ENCODE peak calls at places on chromosomes 11 and 22, in nine cellular contexts. Q is mucosa of gallbladder; G is COR-L47; H is NCI-H2107; X is fibroblast of pulmonary artery; R is skeletal muscle cell; F is stimulated activated CD4-positive, alpha-beta T cell treated with anti-CD3 and anti-CD28 coated beads, Interleukin-15, amount 100 ng/mL, for 1 hour; M is NCI-H1436; P is T1000. C is an unnamed sample.

GRCh38 chr11:112085822-112086421 is 634 bp downstream of the TIMM8B start:
- DNase-seq in Q (no peak), G (peak; percentile 10), H (no peak), X (peak; percentile 31), R (no peak), F (no peak), M (no peak), P (no peak), C (no peak)

GRCh38 chr11:125494033-125494364 is 2.1 kb downstream of the FEZ1 start:
- DNase-seq in Q (no peak), G (no peak), H (no peak), X (no peak), R (no peak), F (no peak), M (no peak), P (no peak), C (no peak)

GRCh38 chr22:23218867-23219251 is 38.5 kb downstream of the BCR start:
- DNase-seq in Q (peak; percentile 36), G (no peak), H (no peak), X (peak; percentile 40), R (no peak), F (no peak), M (no peak), P (no peak), C (peak; percentile 78)

GRCh38 chr11:11251394-11251970 is 101.6 kb downstream of the CSNK2A3 start:
- DNase-seq in Q (no peak), G (no peak), H (no peak), X (no peak), R (no peak), F (no peak), M (no peak), P (no peak), C (no peak)

GRCh38 chr11:12016246-12016645 is 7.8 kb upstream of the DKK3 start:
- DNase-seq in Q (no peak), G (no peak), H (no peak), X (no peak), R (no peak), F (no peak), M (no peak), P (no peak), C (no peak)

GRCh38 chr11:5289696-5290095 is 12.1 kb downstream of the OR51B4 start:
- DNase-seq in Q (no peak), G (no peak), H (no peak), X (peak; percentile 4), R (no peak), F (no peak), M (no peak), P (no peak), C (no peak)

GRCh38 chr11:18332891-18333290 is 10.5 kb downstream of the GTF2H1 start:
- DNase-seq in Q (no peak), G (no peak), H (no peak), X (no peak), R (no peak), F (no peak), M (no peak), P (no peak), C (no peak)

GRCh38 chr22:46833228-46833627 is 70.8 kb downstream of the TBC1D22A start:
- DNase-seq in Q (no peak), G (peak; percentile 65), H (no peak), X (peak; percentile 51), R (no peak), F (no peak), M (no peak), P (no peak), C (no peak)

GRCh38 chr22:23598805-23599518 is 18.9 kb upstream of the IGLL1 start:
- DNase-seq in Q (no peak), G (no peak), H (no peak), X (no peak), R (no peak), F (no peak), M (no peak), P (no peak), C (no peak)

GRCh38 chr22:50302041-50302541 is 5.4 kb downstream of the PLXNB2 start:
- DNase-seq in Q (no peak), G (no peak), H (no peak), X (peak; percentile 29), R (no peak), F (no peak), M (no peak), P (no peak), C (no peak)

GRCh38 chr22:22098457-22099193 is 116.0 kb upstream of the TOP3B start:
- DNase-seq in Q (no peak), G (no peak), H (no peak), X (no peak), R (no peak), F (no peak), M (no peak), P (no peak), C (no peak)

GRCh38 chr22:32951807-32952153 is 106.4 kb downstream of the SYN3 start:
- DNase-seq in Q (no peak), G (no peak), H (no peak), X (peak; percentile 22), R (no peak), F (no peak), M (no peak), P (no peak), C (no peak)

GRCh38 chr11:71452354-71453020 is 516 bp upstream of the NADSYN1 start:
- DNase-seq in Q (peak; percentile 63), G (peak; percentile 27), H (no peak), X (peak; percentile 64), R (no peak), F (peak; percentile 13), M (no peak), P (no peak), C (no peak)

GRCh38 chr11:116601734-116602636 is 170.8 kb downstream of the BUD13 start:
- DNase-seq in Q (no peak), G (no peak), H (no peak), X (peak; percentile 63), R (no peak), F (no peak), M (peak; percentile 48), P (no peak), C (no peak)

GRCh38 chr11:112806876-112807275 is 154.3 kb upstream of the NCAM1 start:
- DNase-seq in Q (no peak), G (no peak), H (no peak), X (no peak), R (no peak), F (no peak), M (no peak), P (no peak), C (no peak)

GRCh38 chr11:17395978-17396377 is 7.5 kb upstream of the KCNJ11 start:
- DNase-seq in Q (no peak), G (no peak), H (no peak), X (no peak), R (no peak), F (no peak), M (no peak), P (no peak), C (no peak)

GRCh38 chr11:12189543-12190235 is 79.3 kb downstream of the MICAL2 start:
- DNase-seq in Q (no peak), G (no peak), H (no peak), X (no peak), R (no peak), F (peak; percentile 23), M (peak; percentile 13), P (no peak), C (no peak)

GRCh38 chr11:134958870-134959269 is 546.8 kb upstream of the B3GAT1 start:
- DNase-seq in Q (no peak), G (no peak), H (no peak), X (no peak), R (no peak), F (no peak), M (no peak), P (no peak), C (no peak)